ENCODE peak calls at places on chromosome 15, in nine cellular contexts. I, X, P, E, Q, T, R, B and V are unnamed samples.

GRCh38 chr15:42919794-42920280 is 741 bp downstream of the TTBK2 start:
- DNase-seq in R (no peak), P (peak), I (no peak), E (no peak), T (no peak), B (peak), Q (peak), X (peak), V (no peak)

GRCh38 chr15:96268421-96269204 is 61.9 kb upstream of the NR2F2 start:
- DNase-seq in E (no peak), R (no peak), Q (no peak), I (no peak), X (peak), B (peak), P (peak), T (no peak), V (no peak)

GRCh38 chr15:99408236-99409096 is 157.2 kb downstream of the LRRC28 start:
- DNase-seq in R (no peak), P (no peak), T (no peak), X (peak), E (peak), Q (no peak), B (no peak), I (no peak), V (no peak)

GRCh38 chr15:64152507-64153387 is 1.2 kb downstream of the SNX22 start:
- DNase-seq in R (no peak), B (no peak), X (no peak), E (no peak), P (peak), T (no peak), Q (no peak), I (no peak), V (no peak)

GRCh38 chr15:94582368-94582767 is 351.0 kb downstream of the MCTP2 start:
- DNase-seq in Q (no peak), X (peak), P (peak), B (peak), R (no peak), E (no peak), T (no peak), I (no peak), V (no peak)

GRCh38 chr15:33547876-33548275 is 237.1 kb downstream of the RYR3 start:
- DNase-seq in P (no peak), B (peak), X (peak), R (no peak), I (peak), T (no peak), Q (no peak), E (peak), V (no peak)

GRCh38 chr15:25408428-25408827 is 30.4 kb downstream of the UBE3A start:
- DNase-seq in I (no peak), X (no peak), Q (no peak), E (no peak), T (no peak), P (no peak), B (no peak), R (no peak), V (no peak)

GRCh38 chr15:58065445-58066041 is at the start of gene ALDH1A2:
- DNase-seq in T (peak), E (no peak), Q (no peak), I (peak), X (no peak), B (no peak), P (no peak), R (no peak), V (no peak)

GRCh38 chr15:29942144-29942543 is 119.9 kb upstream of the TJP1 start:
- DNase-seq in Q (no peak), T (no peak), E (no peak), B (no peak), X (no peak), I (no peak), P (peak), R (no peak), V (no peak)

GRCh38 chr15:37773111-37773860 is 161.2 kb upstream of the TMCO5A start:
- DNase-seq in X (peak), T (no peak), B (no peak), Q (no peak), P (no peak), E (peak), R (no peak), I (no peak), V (no peak)

GRCh38 chr15:82540984-82541431 is 751 bp upstream of the RPS17 start:
- DNase-seq in Q (no peak), I (no peak), P (no peak), X (peak), B (peak), E (no peak), T (no peak), R (no peak), V (no peak)

GRCh38 chr15:81291916-81292424 is 32.0 kb downstream of the STARD5 start:
- DNase-seq in Q (no peak), T (no peak), P (no peak), B (no peak), E (no peak), X (no peak), I (no peak), R (no peak), V (no peak)